ENCODE peak calls at places on chromosomes 4 and X, in nine cellular contexts. B, R, G, K, I, M, Z, S and Q are unnamed samples.

GRCh38 chr4:166459616-166460015 is 586.6 kb downstream of the TLL1 start:
- DNase-seq in B (no peak), M (no peak), I (no peak), S (no peak), Z (no peak), G (no peak), K (no peak), R (no peak), Q (no peak)

GRCh38 chrX:1246816-1247215 is 21.8 kb upstream of the CSF2RA start:
- DNase-seq in M (peak), R (peak), Z (peak), B (no peak), K (no peak), I (peak), G (peak), S (peak), Q (no peak)

GRCh38 chr4:126386512-126386911 is 1071.8 kb downstream of the FAT4 start:
- DNase-seq in M (no peak), I (no peak), S (no peak), R (no peak), K (no peak), Z (no peak), B (peak), G (no peak), Q (no peak)

GRCh38 chr4:145843651-145844050 is 95.0 kb downstream of the ZNF827 start:
- DNase-seq in R (no peak), G (no peak), B (no peak), I (no peak), M (no peak), K (no peak), S (no peak), Z (no peak), Q (no peak)

GRCh38 chr4:108571027-108571569 is 49.3 kb upstream of the RPL34 start:
- DNase-seq in B (peak), K (no peak), R (no peak), M (no peak), G (no peak), I (no peak), S (no peak), Z (no peak), Q (no peak)

GRCh38 chr4:2827874-2828751 is 15.5 kb upstream of the ADD1 start:
- DNase-seq in B (no peak), Z (no peak), S (no peak), K (no peak), I (no peak), G (no peak), R (no peak), M (no peak), Q (no peak)

GRCh38 chrX:49753691-49754090 is 57.9 kb upstream of the PAGE1 start:
- DNase-seq in K (no peak), I (no peak), Z (no peak), M (no peak), R (no peak), B (no peak), S (no peak), G (no peak), Q (no peak)

GRCh38 chr4:114217150-114217817 is 237.8 kb upstream of the ARSJ start:
- DNase-seq in R (no peak), I (no peak), Z (no peak), M (no peak), S (peak), K (no peak), B (no peak), G (no peak), Q (no peak)

GRCh38 chrX:70332600-70332999 is 42.7 kb downstream of the KIF4A start:
- DNase-seq in B (no peak), I (no peak), M (no peak), S (no peak), Z (no peak), G (no peak), K (no peak), R (no peak), Q (no peak)

GRCh38 chr4:176782794-176783193 is 9.9 kb downstream of the VEGFC start:
- DNase-seq in S (no peak), K (no peak), G (no peak), Z (no peak), B (no peak), M (no peak), R (no peak), I (no peak), Q (no peak)

GRCh38 chr4:122963222-122963621 is 40.8 kb upstream of the NUDT6 start:
- DNase-seq in B (peak), S (no peak), I (no peak), R (no peak), M (no peak), Z (no peak), G (no peak), K (no peak), Q (no peak)

GRCh38 chr4:100190643-100191600 is 654 bp upstream of the DDIT4L start:
- DNase-seq in G (no peak), K (no peak), S (no peak), R (no peak), Z (no peak), M (no peak), I (no peak), B (no peak), Q (peak)

GRCh38 chr4:20859097-20859781 is 159.0 kb downstream of the PACRGL start:
- DNase-seq in S (no peak), M (no peak), Z (no peak), R (no peak), K (no peak), B (no peak), G (no peak), I (no peak), Q (no peak)

GRCh38 chrX:119778829-119779228 is 12.6 kb downstream of the RPL39 start:
- DNase-seq in R (no peak), G (no peak), Z (no peak), M (no peak), B (no peak), I (no peak), K (no peak), S (no peak), Q (no peak)

GRCh38 chr4:2843023-2843908 is at the start of gene ADD1:
- DNase-seq in I (peak), K (peak), S (peak), R (peak), B (peak), M (peak), Z (peak), G (peak), Q (peak)

GRCh38 chr4:38308728-38309315 is 348.6 kb downstream of the PTTG2 start:
- DNase-seq in I (no peak), B (peak), M (no peak), K (no peak), Z (no peak), R (no peak), G (no peak), S (no peak), Q (no peak)

GRCh38 chrX:152929898-152930297 is 32.0 kb downstream of the ZNF185 start:
- DNase-seq in I (no peak), R (no peak), Z (no peak), G (no peak), B (no peak), K (no peak), M (no peak), S (no peak), Q (no peak)

GRCh38 chr4:24912252-24913098 is at the start of gene CCDC149:
- DNase-seq in I (no peak), S (peak), Z (peak), M (no peak), K (peak), R (peak), G (no peak), B (peak), Q (peak)

GRCh38 chrX:143854006-143854405 is 29.9 kb upstream of the UBE2NL start:
- DNase-seq in S (no peak), K (no peak), G (no peak), B (peak), I (no peak), R (no peak), Z (no peak), M (no peak), Q (no peak)

GRCh38 chrX:1488141-1488540 is 35.4 kb upstream of the ASMTL start:
- DNase-seq in M (no peak), S (no peak), G (no peak), Z (no peak), I (no peak), B (no peak), R (no peak), K (no peak), Q (peak)

GRCh38 chr4:86091201-86091600 is 268.7 kb downstream of the MAPK10 start:
- DNase-seq in B (no peak), S (no peak), G (no peak), M (no peak), I (no peak), Z (no peak), R (no peak), K (no peak), Q (no peak)

GRCh38 chrX:16445166-16445752 is 204.7 kb upstream of the S100G start:
- DNase-seq in R (no peak), I (no peak), K (peak), M (no peak), G (no peak), S (peak), Z (no peak), B (peak), Q (no peak)

GRCh38 chrX:45208121-45208856 is 7.6 kb upstream of the DIPK2B start:
- DNase-seq in K (no peak), Z (no peak), M (no peak), I (no peak), B (no peak), R (no peak), G (no peak), S (no peak), Q (no peak)

GRCh38 chrX:46961574-46962279 is 49.5 kb downstream of the JADE3 start:
- DNase-seq in I (no peak), G (no peak), Z (peak), S (peak), R (no peak), B (no peak), M (no peak), K (no peak), Q (no peak)

GRCh38 chr4:183173580-183174526 is 74.8 kb downstream of the WWC2 start:
- DNase-seq in I (no peak), Z (no peak), R (no peak), B (peak), M (no peak), K (no peak), G (no peak), S (no peak), Q (no peak)

GRCh38 chr4:106809083-106809482 is 227.0 kb downstream of the DKK2 start:
- DNase-seq in I (peak), S (peak), B (peak), G (no peak), Z (no peak), R (no peak), K (no peak), M (no peak), Q (no peak)

GRCh38 chr4:36255575-36255974 is 11.3 kb upstream of the ARAP2 start:
- DNase-seq in K (no peak), G (no peak), S (no peak), M (no peak), B (no peak), R (no peak), I (no peak), Z (no peak), Q (no peak)

GRCh38 chr4:10099521-10100325 is 16.9 kb downstream of the WDR1 start:
- DNase-seq in B (no peak), R (no peak), M (no peak), Z (no peak), G (no peak), S (no peak), I (no peak), K (no peak), Q (no peak)

GRCh38 chr4:185550933-185551332 is 15.6 kb upstream of the PDLIM3 start:
- DNase-seq in G (no peak), R (no peak), S (no peak), I (no peak), Z (no peak), M (no peak), B (no peak), K (no peak), Q (no peak)

GRCh38 chr4:121164291-121164690 is at the start of gene TNIP3:
- DNase-seq in S (peak), M (no peak), G (no peak), K (no peak), Z (no peak), I (no peak), B (peak), R (no peak), Q (no peak)

GRCh38 chrX:65706041-65706828 is 38.8 kb downstream of the MSN start:
- DNase-seq in K (no peak), B (peak), M (peak), R (no peak), G (no peak), Z (no peak), I (peak), S (no peak), Q (peak)

GRCh38 chr4:172142331-172142738 is 329.1 kb downstream of the GALNTL6 start:
- DNase-seq in S (no peak), Z (no peak), B (peak), M (no peak), G (no peak), I (no peak), R (no peak), K (no peak), Q (no peak)

GRCh38 chr4:112664611-112665010 is 27.7 kb downstream of the LARP7 start:
- DNase-seq in M (no peak), S (no peak), B (no peak), K (no peak), I (no peak), R (no peak), Z (no peak), G (no peak), Q (no peak)

GRCh38 chr4:128823025-128823661 is 13.6 kb downstream of the JADE1 start:
- DNase-seq in I (peak), R (no peak), Z (no peak), B (peak), S (no peak), K (no peak), G (no peak), M (no peak), Q (no peak)

GRCh38 chr4:185540487-185541125 is 5.3 kb upstream of the PDLIM3 start:
- DNase-seq in G (no peak), I (no peak), B (no peak), R (no peak), S (no peak), Z (no peak), K (no peak), M (no peak), Q (no peak)

GRCh38 chr4:666436-666810 is 7.7 kb downstream of the ATP5ME start:
- DNase-seq in M (no peak), G (no peak), R (no peak), I (no peak), B (no peak), S (no peak), Z (no peak), K (no peak), Q (no peak)

GRCh38 chrX:14095702-14096101 is 66.0 kb upstream of the GEMIN8 start:
- DNase-seq in K (no peak), M (no peak), Z (no peak), B (peak), R (peak), G (no peak), I (peak), S (no peak), Q (no peak)

GRCh38 chr4:184192933-184193332 is 24.7 kb downstream of the ENPP6 start:
- DNase-seq in R (no peak), G (no peak), M (no peak), I (no peak), S (no peak), Z (no peak), B (no peak), K (no peak), Q (no peak)